ENCODE peak calls at places on chromosomes 4 and X, in six cellular contexts. One of them, this sample, is unnamed.
A peak's percentile ranks its signal among the peaks of the same experiment; 100 is the strongest.

GRCh38 chr4:54316139-54316538 is 87.0 kb downstream of the PDGFRA start:
- DNase-seq in HCT116: no peak
- DNase-seq in tibial artery: no peak
- DNase-seq in stomach: no peak
- DNase-seq in BJ: no peak
- DNase-seq in NB4: no peak
- DNase-seq in this sample: no peak

GRCh38 chrX:40058719-40059118 is 39.0 kb downstream of the BCOR start:
- DNase-seq in HCT116: no peak
- DNase-seq in tibial artery: no peak
- DNase-seq in stomach: peak; percentile 41
- DNase-seq in BJ: no peak
- DNase-seq in NB4: no peak
- DNase-seq in this sample: no peak

GRCh38 chrX:52424658-52425057 is 55.8 kb downstream of the XAGE2 start:
- DNase-seq in HCT116: no peak
- DNase-seq in tibial artery: no peak
- DNase-seq in stomach: no peak
- DNase-seq in BJ: no peak
- DNase-seq in NB4: no peak
- DNase-seq in this sample: no peak

GRCh38 chr4:7852568-7853185 is 87.0 kb downstream of the AFAP1 start:
- DNase-seq in HCT116: no peak
- DNase-seq in tibial artery: no peak
- DNase-seq in stomach: no peak
- DNase-seq in BJ: no peak
- DNase-seq in NB4: no peak
- DNase-seq in this sample: no peak

GRCh38 chrX:153643431-153644351 is 3.3 kb upstream of the DUSP9 start:
- DNase-seq in HCT116: no peak
- DNase-seq in tibial artery: no peak
- DNase-seq in stomach: no peak
- DNase-seq in BJ: no peak
- DNase-seq in NB4: peak; percentile 24
- DNase-seq in this sample: no peak

GRCh38 chr4:170589597-170590191 is 499.9 kb upstream of the AADAT start:
- DNase-seq in HCT116: peak; percentile 51
- DNase-seq in tibial artery: no peak
- DNase-seq in stomach: no peak
- DNase-seq in BJ: no peak
- DNase-seq in NB4: peak; percentile 39
- DNase-seq in this sample: peak; percentile 12

GRCh38 chrX:69262036-69262905 is 97.0 kb upstream of the PJA1 start:
- DNase-seq in HCT116: no peak
- DNase-seq in tibial artery: no peak
- DNase-seq in stomach: no peak
- DNase-seq in BJ: no peak
- DNase-seq in NB4: no peak
- DNase-seq in this sample: no peak

GRCh38 chr4:138669479-138670165 is 346.0 kb upstream of the NOCT start:
- DNase-seq in HCT116: no peak
- DNase-seq in tibial artery: no peak
- DNase-seq in stomach: no peak
- DNase-seq in BJ: no peak
- DNase-seq in NB4: no peak
- DNase-seq in this sample: no peak

GRCh38 chrX:47143894-47144625 is 442 bp downstream of the NDUFB11 start:
- DNase-seq in HCT116: no peak
- DNase-seq in tibial artery: no peak
- DNase-seq in stomach: no peak
- DNase-seq in BJ: peak; percentile 4
- DNase-seq in NB4: no peak
- DNase-seq in this sample: no peak

GRCh38 chr4:173247316-173247715 is 78.7 kb downstream of the GALNT7 start:
- DNase-seq in HCT116: no peak
- DNase-seq in tibial artery: no peak
- DNase-seq in stomach: no peak
- DNase-seq in BJ: no peak
- DNase-seq in NB4: no peak
- DNase-seq in this sample: no peak

GRCh38 chr4:6334203-6334887 is 64.7 kb downstream of the WFS1 start:
- DNase-seq in HCT116: no peak
- DNase-seq in tibial artery: no peak
- DNase-seq in stomach: no peak
- DNase-seq in BJ: no peak
- DNase-seq in NB4: no peak
- DNase-seq in this sample: no peak

GRCh38 chr4:7815562-7815961 is 124.1 kb downstream of the AFAP1 start:
- DNase-seq in HCT116: no peak
- DNase-seq in tibial artery: no peak
- DNase-seq in stomach: no peak
- DNase-seq in BJ: no peak
- DNase-seq in NB4: peak; percentile 23
- DNase-seq in this sample: no peak

GRCh38 chr4:107721436-107722090 is 1.5 kb upstream of the PAPSS1 start:
- DNase-seq in HCT116: no peak
- DNase-seq in tibial artery: no peak
- DNase-seq in stomach: no peak
- DNase-seq in BJ: no peak
- DNase-seq in NB4: no peak
- DNase-seq in this sample: no peak
- H3K4me3 ChIP-seq in HCT116: no peak overlapping the region
- H3K4me3 ChIP-seq in tibial artery: peak overlapping the region; percentile 87
- H3K4me3 ChIP-seq in stomach: peak overlapping the region; percentile 95
- H3K4me3 ChIP-seq in BJ: no peak overlapping the region
- H3K4me3 ChIP-seq in NB4: no peak overlapping the region
- H3K4me3 ChIP-seq in this sample: peak overlapping the region; percentile 98

GRCh38 chr4:148216866-148217814 is 225.1 kb downstream of the NR3C2 start:
- DNase-seq in HCT116: no peak
- DNase-seq in tibial artery: no peak
- DNase-seq in stomach: no peak
- DNase-seq in BJ: no peak
- DNase-seq in NB4: no peak
- DNase-seq in this sample: no peak

GRCh38 chr4:148214529-148215166 is 227.6 kb downstream of the NR3C2 start:
- DNase-seq in HCT116: no peak
- DNase-seq in tibial artery: peak; percentile 48
- DNase-seq in stomach: no peak
- DNase-seq in BJ: no peak
- DNase-seq in NB4: no peak
- DNase-seq in this sample: no peak

GRCh38 chr4:148211533-148211932 is 230.7 kb downstream of the NR3C2 start:
- DNase-seq in HCT116: no peak
- DNase-seq in tibial artery: no peak
- DNase-seq in stomach: no peak
- DNase-seq in BJ: no peak
- DNase-seq in NB4: no peak
- DNase-seq in this sample: no peak

GRCh38 chr4:148215202-148215601 is 227.0 kb downstream of the NR3C2 start:
- DNase-seq in HCT116: no peak
- DNase-seq in tibial artery: no peak
- DNase-seq in stomach: no peak
- DNase-seq in BJ: no peak
- DNase-seq in NB4: no peak
- DNase-seq in this sample: no peak

GRCh38 chr4:148216321-148216720 is 225.9 kb downstream of the NR3C2 start:
- DNase-seq in HCT116: no peak
- DNase-seq in tibial artery: no peak
- DNase-seq in stomach: no peak
- DNase-seq in BJ: no peak
- DNase-seq in NB4: no peak
- DNase-seq in this sample: no peak
- H3K4me3 ChIP-seq in HCT116: no peak overlapping the region
- H3K4me3 ChIP-seq in tibial artery: no peak overlapping the region
- H3K4me3 ChIP-seq in stomach: no peak overlapping the region
- H3K4me3 ChIP-seq in BJ: no peak overlapping the region
- H3K4me3 ChIP-seq in NB4: no peak overlapping the region
- H3K4me3 ChIP-seq in this sample: no peak overlapping the region

GRCh38 chr4:165874799-165875371 is 1.8 kb downstream of the TLL1 start:
- DNase-seq in HCT116: no peak
- DNase-seq in tibial artery: no peak
- DNase-seq in stomach: no peak
- DNase-seq in BJ: no peak
- DNase-seq in NB4: no peak
- DNase-seq in this sample: peak; percentile 74
- H3K4me3 ChIP-seq in HCT116: peak overlapping the region; percentile 69
- H3K4me3 ChIP-seq in tibial artery: peak overlapping the region; percentile 63
- H3K4me3 ChIP-seq in stomach: peak overlapping the region; percentile 51
- H3K4me3 ChIP-seq in BJ: peak overlapping the region; percentile 41
- H3K4me3 ChIP-seq in NB4: no peak overlapping the region
- H3K4me3 ChIP-seq in this sample: peak overlapping the region; percentile 72

DNA sequence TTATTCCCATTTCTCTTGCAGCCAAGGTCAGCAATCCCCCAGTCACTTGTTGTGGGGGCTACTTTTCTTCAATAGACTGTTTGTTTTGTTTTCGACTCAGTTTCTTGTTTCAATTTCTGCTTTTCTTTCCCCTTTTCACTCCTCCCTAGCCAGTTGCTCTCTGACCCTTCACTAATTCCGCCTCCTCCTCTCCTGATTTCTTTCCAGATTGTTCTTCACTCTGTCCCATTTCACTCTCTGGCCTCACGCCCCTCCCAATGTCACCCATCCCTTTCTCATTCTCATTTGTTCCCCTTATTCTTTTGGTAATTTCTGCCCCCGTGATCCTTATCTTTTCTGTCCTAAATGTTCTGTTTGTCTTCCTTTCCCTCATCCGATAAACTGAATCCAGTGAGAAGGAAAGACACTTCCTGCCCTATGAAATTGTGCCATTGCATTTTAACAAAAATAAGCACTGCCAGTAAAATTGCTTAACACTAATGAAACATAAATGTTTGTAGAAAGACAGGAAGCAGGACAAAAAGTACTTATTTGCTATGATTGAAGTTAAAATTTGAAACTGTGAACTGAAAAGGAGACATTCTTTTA is 94.5 kb upstream of the RASGEF1B start:
- DNase-seq in HCT116: no peak
- DNase-seq in tibial artery: no peak
- DNase-seq in stomach: no peak
- DNase-seq in BJ: no peak
- DNase-seq in NB4: no peak
- DNase-seq in this sample: no peak
- H3K4me3 ChIP-seq in HCT116: no peak overlapping the region
- H3K4me3 ChIP-seq in tibial artery: peak overlapping the region; percentile 34
- H3K4me3 ChIP-seq in stomach: peak overlapping the region; percentile 13
- H3K4me3 ChIP-seq in BJ: no peak overlapping the region
- H3K4me3 ChIP-seq in NB4: no peak overlapping the region
- H3K4me3 ChIP-seq in this sample: no peak overlapping the region

GRCh38 chrX:139423186-139423585 is 107.4 kb upstream of the F9 start:
- DNase-seq in HCT116: no peak
- DNase-seq in tibial artery: peak; percentile 34
- DNase-seq in stomach: no peak
- DNase-seq in BJ: no peak
- DNase-seq in NB4: no peak
- DNase-seq in this sample: no peak
- H3K4me3 ChIP-seq in HCT116: no peak overlapping the region
- H3K4me3 ChIP-seq in tibial artery: no peak overlapping the region
- H3K4me3 ChIP-seq in stomach: no peak overlapping the region
- H3K4me3 ChIP-seq in BJ: no peak overlapping the region
- H3K4me3 ChIP-seq in NB4: no peak overlapping the region
- H3K4me3 ChIP-seq in this sample: no peak overlapping the region

GRCh38 chr4:76197001-76197743 is 16.5 kb downstream of the SCARB2 start:
- DNase-seq in HCT116: no peak
- DNase-seq in tibial artery: no peak
- DNase-seq in stomach: no peak
- DNase-seq in BJ: no peak
- DNase-seq in NB4: no peak
- DNase-seq in this sample: no peak
- H3K4me3 ChIP-seq in HCT116: no peak overlapping the region
- H3K4me3 ChIP-seq in tibial artery: no peak overlapping the region
- H3K4me3 ChIP-seq in stomach: no peak overlapping the region
- H3K4me3 ChIP-seq in BJ: no peak overlapping the region
- H3K4me3 ChIP-seq in NB4: no peak overlapping the region
- H3K4me3 ChIP-seq in this sample: no peak overlapping the region

GRCh38 chr4:177313263-177313662 is 3.6 kb downstream of the NEIL3 start:
- DNase-seq in HCT116: no peak
- DNase-seq in tibial artery: no peak
- DNase-seq in stomach: no peak
- DNase-seq in BJ: no peak
- DNase-seq in NB4: peak; percentile 41
- DNase-seq in this sample: no peak
- H3K4me3 ChIP-seq in HCT116: no peak overlapping the region
- H3K4me3 ChIP-seq in tibial artery: no peak overlapping the region
- H3K4me3 ChIP-seq in stomach: no peak overlapping the region
- H3K4me3 ChIP-seq in BJ: no peak overlapping the region
- H3K4me3 ChIP-seq in NB4: peak overlapping the region; percentile 82
- H3K4me3 ChIP-seq in this sample: no peak overlapping the region

GRCh38 chr4:185246453-185246852 is 37.1 kb downstream of the SNX25 start:
- DNase-seq in HCT116: no peak
- DNase-seq in tibial artery: no peak
- DNase-seq in stomach: no peak
- DNase-seq in BJ: no peak
- DNase-seq in NB4: no peak
- DNase-seq in this sample: no peak
- H3K4me3 ChIP-seq in HCT116: no peak overlapping the region
- H3K4me3 ChIP-seq in tibial artery: no peak overlapping the region
- H3K4me3 ChIP-seq in stomach: no peak overlapping the region
- H3K4me3 ChIP-seq in BJ: no peak overlapping the region
- H3K4me3 ChIP-seq in NB4: no peak overlapping the region
- H3K4me3 ChIP-seq in this sample: no peak overlapping the region

GRCh38 chr4:129254526-129254925 is 158.6 kb downstream of the C4orf33 start:
- DNase-seq in HCT116: no peak
- DNase-seq in tibial artery: no peak
- DNase-seq in stomach: no peak
- DNase-seq in BJ: no peak
- DNase-seq in NB4: no peak
- DNase-seq in this sample: no peak
- H3K4me3 ChIP-seq in HCT116: no peak overlapping the region
- H3K4me3 ChIP-seq in tibial artery: no peak overlapping the region
- H3K4me3 ChIP-seq in stomach: no peak overlapping the region
- H3K4me3 ChIP-seq in BJ: no peak overlapping the region
- H3K4me3 ChIP-seq in NB4: no peak overlapping the region
- H3K4me3 ChIP-seq in this sample: no peak overlapping the region

This sample was measured in epithelial cell of proximal tubule.